ENCODE peak calls at places on chromosomes 3 and 15, in eight cellular contexts. E is transverse colon, Y is tibial nerve, L is A549, M is K562, X is ovary, P is upper lobe of left lung, N is GM12878. T is an unnamed sample.
A peak's percentile ranks its signal among the peaks of the same experiment; 100 is the strongest.

GRCh38 chr3:24550588-24550987 is 55.9 kb upstream of the THRB start:
- DNase-seq in E (no peak), Y (no peak), L (peak; percentile 3), M (no peak), X (no peak), P (no peak), N (no peak), T (no peak)

GRCh38 chr3:9403463-9403862 is 6.0 kb downstream of the SETD5 start:
- DNase-seq in E (no peak), Y (no peak), L (no peak), M (no peak), X (no peak), P (no peak), N (no peak), T (no peak)

GRCh38 chr15:68672781-68673205 is 94.0 kb downstream of the CORO2B start:
- DNase-seq in E (no peak), Y (no peak), L (peak; percentile 29), M (no peak), X (peak; percentile 27), P (no peak), N (no peak), T (peak; percentile 45)

GRCh38 chr15:90300988-90301715 is 35.7 kb downstream of the NGRN start:
- DNase-seq in E (peak; percentile 69), Y (peak; percentile 46), L (peak; percentile 84), M (peak; percentile 64), X (peak; percentile 49), P (peak; percentile 72), N (no peak), T (peak; percentile 76)

GRCh38 chr15:72685301-72685924 is 569 bp downstream of the HIGD2B start:
- DNase-seq in E (no peak), Y (peak; percentile 6), L (no peak), M (no peak), X (no peak), P (no peak), N (no peak), T (no peak)

GRCh38 chr3:10373686-10374261 is 52.9 kb upstream of the SEC13 start:
- DNase-seq in E (no peak), Y (no peak), L (peak; percentile 15), M (no peak), X (no peak), P (no peak), N (no peak), T (no peak)

GRCh38 chr3:190624282-190624681 is 110.4 kb downstream of the IL1RAP start:
- DNase-seq in E (no peak), Y (no peak), L (no peak), M (no peak), X (no peak), P (no peak), N (no peak), T (no peak)

GRCh38 chr3:2477635-2478034 is 379.0 kb downstream of the CNTN4 start:
- DNase-seq in E (no peak), Y (no peak), L (no peak), M (no peak), X (no peak), P (no peak), N (no peak), T (no peak)

GRCh38 chr3:141835557-141836224 is 40.8 kb upstream of the ATP1B3 start:
- DNase-seq in E (no peak), Y (no peak), L (peak; percentile 30), M (no peak), X (no peak), P (no peak), N (no peak), T (no peak)

GRCh38 chr3:52537726-52538421 is 1.5 kb downstream of the UQCC5 start:
- DNase-seq in E (no peak), Y (no peak), L (no peak), M (no peak), X (no peak), P (no peak), N (no peak), T (no peak)

GRCh38 chr3:143482106-143483088 is 362.8 kb downstream of the CHST2 start:
- DNase-seq in E (no peak), Y (no peak), L (no peak), M (no peak), X (no peak), P (no peak), N (no peak), T (no peak)

GRCh38 chr15:33009603-33010002 is 184.9 kb downstream of the FMN1 start:
- DNase-seq in E (no peak), Y (no peak), L (no peak), M (no peak), X (no peak), P (no peak), N (no peak), T (no peak)

GRCh38 chr3:189308594-189308993 is 136.8 kb downstream of the TPRG1 start:
- DNase-seq in E (no peak), Y (no peak), L (no peak), M (no peak), X (no peak), P (no peak), N (no peak), T (no peak)

GRCh38 chr15:40969363-40969762 is 16.1 kb downstream of the CHAC1 start:
- DNase-seq in E (no peak), Y (no peak), L (no peak), M (no peak), X (no peak), P (no peak), N (no peak), T (peak; percentile 18)

GRCh38 chr3:113663324-113663750 is 33.1 kb downstream of the USF3 start:
- DNase-seq in E (no peak), Y (no peak), L (peak; percentile 10), M (no peak), X (no peak), P (no peak), N (no peak), T (no peak)

DNA sequence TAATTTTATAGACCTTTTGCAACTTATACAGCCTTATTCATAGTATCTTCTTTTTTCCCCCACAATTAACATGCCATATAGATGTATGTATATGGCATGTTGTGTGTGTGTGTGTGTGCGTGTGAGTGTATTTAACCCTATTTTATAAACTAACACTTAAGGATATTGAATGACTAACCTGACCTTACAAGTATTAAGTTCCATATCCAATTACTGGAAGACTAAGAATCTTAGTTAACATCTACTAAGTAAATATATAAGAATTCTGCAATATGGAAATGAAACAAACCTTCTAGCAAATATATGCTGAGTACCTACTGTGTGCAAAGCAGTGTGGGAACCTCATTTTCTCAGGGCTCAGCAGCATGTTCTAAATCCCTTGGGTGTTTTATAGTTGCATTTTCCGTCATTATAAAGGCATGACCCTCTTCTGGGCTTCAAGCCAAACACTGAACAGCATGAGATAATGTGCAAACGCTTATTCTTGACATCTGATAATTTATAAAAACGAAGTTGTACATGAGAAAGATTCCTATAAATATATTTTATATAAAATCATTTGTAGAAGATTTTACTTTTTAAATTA is 105.5 kb downstream of the NLGN1 start:
- DNase-seq in E (no peak), Y (no peak), L (no peak), M (no peak), X (no peak), P (no peak), N (no peak), T (no peak)
- TF ChIP-seq EP300 in E (no peak), Y (no peak), L (no peak), M (no peak), X (no peak), P (no peak), N (no peak), T (no peak)

DNA sequence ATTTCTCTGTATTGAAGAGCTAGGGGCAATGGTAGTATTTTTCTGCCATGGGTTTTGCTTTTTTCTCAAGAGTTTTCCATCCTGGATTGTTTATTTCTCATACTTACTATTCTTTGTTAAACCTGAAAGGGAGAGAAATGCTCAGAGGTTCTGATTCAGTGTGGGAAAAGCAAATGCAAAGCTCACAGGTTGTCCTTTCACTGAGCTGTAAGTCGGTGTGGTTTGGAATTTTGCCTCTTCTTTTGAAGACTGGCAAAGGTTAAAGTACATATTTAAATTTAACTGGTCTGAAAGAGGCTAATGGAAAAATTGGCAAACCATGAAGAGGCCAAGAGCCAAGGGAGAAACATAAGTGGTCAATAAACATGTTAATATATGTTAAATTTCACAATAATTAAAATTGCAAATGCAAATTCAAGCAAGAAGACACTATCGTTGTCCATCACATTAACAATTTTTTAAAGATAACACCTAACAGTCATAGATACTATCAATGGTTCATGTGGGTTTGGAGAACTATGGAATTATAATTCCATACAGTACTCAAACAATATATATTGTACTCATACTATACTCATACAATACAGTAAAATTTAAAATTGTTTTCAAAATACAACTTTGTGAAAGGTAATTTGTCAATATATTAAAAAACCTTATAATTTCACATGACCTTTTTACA is 246.8 kb upstream of the STT3B start:
- DNase-seq in E (no peak), Y (no peak), L (no peak), M (no peak), X (no peak), P (no peak), N (no peak), T (no peak)
- TF ChIP-seq POLR2A in E (no peak), Y (no peak), L (no peak), M (no peak), X (no peak), P (no peak), N (no peak), T (no peak)

DNA sequence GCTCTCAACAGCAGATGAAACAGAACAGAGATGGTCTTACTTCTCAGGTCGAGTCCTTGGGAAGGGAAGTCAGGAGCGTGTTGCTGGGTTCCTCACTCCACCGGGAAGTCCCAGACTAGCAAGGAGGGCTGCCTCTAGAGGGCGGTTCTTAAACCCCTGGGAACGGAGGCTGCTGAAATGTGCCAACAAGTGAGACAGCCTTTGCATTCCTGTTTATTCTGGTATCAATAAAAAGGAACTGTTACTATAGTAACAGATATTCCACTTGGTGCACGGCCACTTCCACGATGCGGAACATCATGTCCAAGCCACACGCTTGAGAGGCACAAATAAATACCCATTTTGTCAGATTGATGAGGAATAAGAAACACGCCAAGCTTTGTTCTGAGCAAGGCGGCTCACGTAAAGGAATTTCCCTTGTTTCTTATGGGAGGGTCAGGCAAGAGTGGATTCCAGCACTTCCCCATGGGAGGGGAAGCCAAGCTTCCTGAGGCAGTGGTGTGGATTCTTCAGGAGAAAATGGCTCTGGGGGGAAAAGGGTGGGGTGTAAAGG is at the start of gene FAM107A:
- DNase-seq in E (peak; percentile 39), Y (peak; percentile 67), L (peak; percentile 30), M (no peak), X (no peak), P (no peak), N (no peak), T (peak; percentile 79)
- H3K27ac ChIP-seq in E (peak within 1 kb of the TSS; percentile 72), Y (peak within 1 kb of the TSS; percentile 90), L (no peak within 1 kb of the TSS), M (no peak within 1 kb of the TSS), X (no peak within 1 kb of the TSS), P (peak within 1 kb of the TSS; percentile 87), N (no peak within 1 kb of the TSS), T (peak within 1 kb of the TSS; percentile 69)

GRCh38 chr3:128475355-128475754 is 8.7 kb upstream of the DNAJB8 start:
- DNase-seq in E (no peak), Y (no peak), L (no peak), M (no peak), X (no peak), P (no peak), N (no peak), T (no peak)

GRCh38 chr3:128472462-128473179 is 5.9 kb upstream of the DNAJB8 start:
- DNase-seq in E (no peak), Y (no peak), L (no peak), M (no peak), X (no peak), P (no peak), N (no peak), T (no peak)

GRCh38 chr3:128473737-128474136 is 7.0 kb upstream of the DNAJB8 start:
- DNase-seq in E (no peak), Y (no peak), L (no peak), M (no peak), X (no peak), P (no peak), N (no peak), T (no peak)

GRCh38 chr3:128471720-128472119 is 5.0 kb upstream of the DNAJB8 start:
- DNase-seq in E (no peak), Y (no peak), L (no peak), M (no peak), X (no peak), P (no peak), N (no peak), T (no peak)

GRCh38 chr3:128473180-128473519 is 6.5 kb upstream of the DNAJB8 start:
- DNase-seq in E (no peak), Y (no peak), L (no peak), M (no peak), X (no peak), P (no peak), N (no peak), T (no peak)
- TF ChIP-seq EP300 in E (no peak), Y (no peak), L (no peak), M (no peak), X (no peak), P (no peak), N (no peak), T (no peak)

T was measured in sigmoid colon.